ENCODE peak calls at places on chromosome 5, in ten cellular contexts. One of them, this sample, is unnamed.

GRCh38 chr5:115432691-115433090 is 111.9 kb downstream of the FEM1C start:
- DNase-seq in GM23248: no peak
- DNase-seq in psoas muscle: no peak
- DNase-seq in tibial nerve: no peak
- DNase-seq in right atrium auricular region: no peak
- DNase-seq in pancreas: no peak
- DNase-seq in WERI-Rb-1: no peak
- DNase-seq in vagina: no peak
- DNase-seq in heart right ventricle: no peak
- DNase-seq in OCI-LY7: no peak
- DNase-seq in this sample: no peak

GRCh38 chr5:121805931-121806330 is 45.8 kb upstream of the FTMT start:
- DNase-seq in GM23248: peak
- DNase-seq in psoas muscle: no peak
- DNase-seq in tibial nerve: no peak
- DNase-seq in right atrium auricular region: no peak
- DNase-seq in pancreas: no peak
- DNase-seq in WERI-Rb-1: no peak
- DNase-seq in vagina: no peak
- DNase-seq in heart right ventricle: no peak
- DNase-seq in OCI-LY7: no peak
- DNase-seq in this sample: no peak

GRCh38 chr5:138180183-138180782 is 1.4 kb downstream of the KIF20A start:
- DNase-seq in GM23248: peak
- DNase-seq in psoas muscle: no peak
- DNase-seq in tibial nerve: no peak
- DNase-seq in right atrium auricular region: no peak
- DNase-seq in pancreas: no peak
- DNase-seq in WERI-Rb-1: peak
- DNase-seq in vagina: no peak
- DNase-seq in heart right ventricle: no peak
- DNase-seq in OCI-LY7: peak
- DNase-seq in this sample: peak

GRCh38 chr5:127959152-127959764 is 124.3 kb upstream of the SLC12A2 start:
- DNase-seq in GM23248: peak
- DNase-seq in psoas muscle: peak
- DNase-seq in tibial nerve: peak
- DNase-seq in right atrium auricular region: no peak
- DNase-seq in pancreas: peak
- DNase-seq in WERI-Rb-1: peak
- DNase-seq in vagina: no peak
- DNase-seq in heart right ventricle: peak
- DNase-seq in OCI-LY7: no peak
- DNase-seq in this sample: peak

GRCh38 chr5:118040496-118040895 is 947.9 kb downstream of the DTWD2 start:
- DNase-seq in GM23248: no peak
- DNase-seq in psoas muscle: no peak
- DNase-seq in tibial nerve: no peak
- DNase-seq in right atrium auricular region: no peak
- DNase-seq in pancreas: no peak
- DNase-seq in WERI-Rb-1: no peak
- DNase-seq in vagina: no peak
- DNase-seq in heart right ventricle: no peak
- DNase-seq in OCI-LY7: no peak
- DNase-seq in this sample: no peak

GRCh38 chr5:108381034-108381954 is 604 bp downstream of the FBXL17 start:
- DNase-seq in GM23248: peak
- DNase-seq in psoas muscle: peak
- DNase-seq in tibial nerve: peak
- DNase-seq in right atrium auricular region: peak
- DNase-seq in pancreas: peak
- DNase-seq in WERI-Rb-1: peak
- DNase-seq in vagina: no peak
- DNase-seq in heart right ventricle: peak
- DNase-seq in OCI-LY7: peak
- DNase-seq in this sample: no peak

GRCh38 chr5:95908799-95909198 is 52.9 kb downstream of the ELL2 start:
- DNase-seq in GM23248: no peak
- DNase-seq in psoas muscle: no peak
- DNase-seq in tibial nerve: no peak
- DNase-seq in right atrium auricular region: no peak
- DNase-seq in pancreas: no peak
- DNase-seq in WERI-Rb-1: no peak
- DNase-seq in vagina: no peak
- DNase-seq in heart right ventricle: no peak
- DNase-seq in OCI-LY7: no peak
- DNase-seq in this sample: no peak

GRCh38 chr5:173625261-173625660 is 8.8 kb upstream of the BOD1 start:
- DNase-seq in GM23248: peak
- DNase-seq in psoas muscle: no peak
- DNase-seq in tibial nerve: no peak
- DNase-seq in right atrium auricular region: no peak
- DNase-seq in pancreas: no peak
- DNase-seq in WERI-Rb-1: no peak
- DNase-seq in vagina: no peak
- DNase-seq in heart right ventricle: no peak
- DNase-seq in OCI-LY7: no peak
- DNase-seq in this sample: no peak

GRCh38 chr5:176174345-176175025 is 63.7 kb upstream of the SIMC1 start:
- DNase-seq in GM23248: no peak
- DNase-seq in psoas muscle: no peak
- DNase-seq in tibial nerve: no peak
- DNase-seq in right atrium auricular region: peak
- DNase-seq in pancreas: no peak
- DNase-seq in WERI-Rb-1: no peak
- DNase-seq in vagina: no peak
- DNase-seq in heart right ventricle: no peak
- DNase-seq in OCI-LY7: no peak
- DNase-seq in this sample: no peak

GRCh38 chr5:124054564-124054963 is 542.6 kb downstream of the CSNK1G3 start:
- DNase-seq in GM23248: no peak
- DNase-seq in psoas muscle: no peak
- DNase-seq in tibial nerve: no peak
- DNase-seq in right atrium auricular region: no peak
- DNase-seq in pancreas: no peak
- DNase-seq in WERI-Rb-1: no peak
- DNase-seq in vagina: no peak
- DNase-seq in heart right ventricle: no peak
- DNase-seq in OCI-LY7: no peak
- DNase-seq in this sample: no peak

GRCh38 chr5:93603711-93604118 is 20.7 kb downstream of the NR2F1 start:
- DNase-seq in GM23248: no peak
- DNase-seq in psoas muscle: no peak
- DNase-seq in tibial nerve: no peak
- DNase-seq in right atrium auricular region: no peak
- DNase-seq in pancreas: no peak
- DNase-seq in WERI-Rb-1: peak
- DNase-seq in vagina: peak
- DNase-seq in heart right ventricle: no peak
- DNase-seq in OCI-LY7: no peak
- DNase-seq in this sample: no peak

GRCh38 chr5:148000036-148000435 is 63.7 kb upstream of the SPINK5 start:
- DNase-seq in GM23248: no peak
- DNase-seq in psoas muscle: no peak
- DNase-seq in tibial nerve: no peak
- DNase-seq in right atrium auricular region: no peak
- DNase-seq in pancreas: no peak
- DNase-seq in WERI-Rb-1: no peak
- DNase-seq in vagina: no peak
- DNase-seq in heart right ventricle: no peak
- DNase-seq in OCI-LY7: no peak
- DNase-seq in this sample: no peak

GRCh38 chr5:169933127-169933526 is 47.2 kb downstream of the INSYN2B start:
- DNase-seq in GM23248: no peak
- DNase-seq in psoas muscle: no peak
- DNase-seq in tibial nerve: no peak
- DNase-seq in right atrium auricular region: no peak
- DNase-seq in pancreas: no peak
- DNase-seq in WERI-Rb-1: no peak
- DNase-seq in vagina: no peak
- DNase-seq in heart right ventricle: no peak
- DNase-seq in OCI-LY7: no peak
- DNase-seq in this sample: no peak

GRCh38 chr5:143657814-143658395 is 154.1 kb upstream of the HMHB1 start:
- DNase-seq in GM23248: no peak
- DNase-seq in psoas muscle: no peak
- DNase-seq in tibial nerve: no peak
- DNase-seq in right atrium auricular region: no peak
- DNase-seq in pancreas: no peak
- DNase-seq in WERI-Rb-1: no peak
- DNase-seq in vagina: no peak
- DNase-seq in heart right ventricle: no peak
- DNase-seq in OCI-LY7: no peak
- DNase-seq in this sample: no peak

GRCh38 chr5:5244581-5244980 is 104.5 kb downstream of the ADAMTS16 start:
- DNase-seq in GM23248: no peak
- DNase-seq in psoas muscle: no peak
- DNase-seq in tibial nerve: no peak
- DNase-seq in right atrium auricular region: no peak
- DNase-seq in pancreas: no peak
- DNase-seq in WERI-Rb-1: no peak
- DNase-seq in vagina: no peak
- DNase-seq in heart right ventricle: no peak
- DNase-seq in OCI-LY7: no peak
- DNase-seq in this sample: no peak

GRCh38 chr5:160539431-160539830 is 117.8 kb downstream of the PTTG1 start:
- DNase-seq in GM23248: peak
- DNase-seq in psoas muscle: no peak
- DNase-seq in tibial nerve: no peak
- DNase-seq in right atrium auricular region: no peak
- DNase-seq in pancreas: no peak
- DNase-seq in WERI-Rb-1: no peak
- DNase-seq in vagina: no peak
- DNase-seq in heart right ventricle: no peak
- DNase-seq in OCI-LY7: no peak
- DNase-seq in this sample: no peak

GRCh38 chr5:54807421-54807820 is 178.0 kb downstream of the ESM1 start:
- DNase-seq in GM23248: peak
- DNase-seq in psoas muscle: no peak
- DNase-seq in tibial nerve: no peak
- DNase-seq in right atrium auricular region: no peak
- DNase-seq in pancreas: no peak
- DNase-seq in WERI-Rb-1: no peak
- DNase-seq in vagina: no peak
- DNase-seq in heart right ventricle: no peak
- DNase-seq in OCI-LY7: no peak
- DNase-seq in this sample: peak
- H3K27ac ChIP-seq in GM23248: peak
- H3K27ac ChIP-seq in psoas muscle: no peak
- H3K27ac ChIP-seq in tibial nerve: no peak
- H3K27ac ChIP-seq in right atrium auricular region: no peak
- H3K27ac ChIP-seq in pancreas: peak
- H3K27ac ChIP-seq in WERI-Rb-1: no peak
- H3K27ac ChIP-seq in vagina: no peak
- H3K27ac ChIP-seq in heart right ventricle: no peak
- H3K27ac ChIP-seq in OCI-LY7: no peak
- H3K27ac ChIP-seq in this sample: peak

GRCh38 chr5:137022725-137023124 is 476.4 kb downstream of the SPOCK1 start:
- DNase-seq in GM23248: no peak
- DNase-seq in psoas muscle: no peak
- DNase-seq in tibial nerve: no peak
- DNase-seq in right atrium auricular region: no peak
- DNase-seq in pancreas: no peak
- DNase-seq in WERI-Rb-1: no peak
- DNase-seq in vagina: no peak
- DNase-seq in heart right ventricle: no peak
- DNase-seq in OCI-LY7: no peak
- DNase-seq in this sample: no peak

GRCh38 chr5:137022043-137022442 is 477.1 kb downstream of the SPOCK1 start:
- DNase-seq in GM23248: peak
- DNase-seq in psoas muscle: no peak
- DNase-seq in tibial nerve: no peak
- DNase-seq in right atrium auricular region: no peak
- DNase-seq in pancreas: no peak
- DNase-seq in WERI-Rb-1: no peak
- DNase-seq in vagina: no peak
- DNase-seq in heart right ventricle: peak
- DNase-seq in OCI-LY7: no peak
- DNase-seq in this sample: no peak

GRCh38 chr5:137032929-137033328 is 466.2 kb downstream of the SPOCK1 start:
- DNase-seq in GM23248: no peak
- DNase-seq in psoas muscle: no peak
- DNase-seq in tibial nerve: no peak
- DNase-seq in right atrium auricular region: no peak
- DNase-seq in pancreas: no peak
- DNase-seq in WERI-Rb-1: no peak
- DNase-seq in vagina: no peak
- DNase-seq in heart right ventricle: no peak
- DNase-seq in OCI-LY7: no peak
- DNase-seq in this sample: no peak

GRCh38 chr5:137027758-137028157 is 471.4 kb downstream of the SPOCK1 start:
- DNase-seq in GM23248: no peak
- DNase-seq in psoas muscle: no peak
- DNase-seq in tibial nerve: no peak
- DNase-seq in right atrium auricular region: no peak
- DNase-seq in pancreas: no peak
- DNase-seq in WERI-Rb-1: no peak
- DNase-seq in vagina: no peak
- DNase-seq in heart right ventricle: no peak
- DNase-seq in OCI-LY7: no peak
- DNase-seq in this sample: no peak
- H3K27ac ChIP-seq in GM23248: no peak
- H3K27ac ChIP-seq in psoas muscle: no peak
- H3K27ac ChIP-seq in tibial nerve: no peak
- H3K27ac ChIP-seq in right atrium auricular region: no peak
- H3K27ac ChIP-seq in pancreas: no peak
- H3K27ac ChIP-seq in WERI-Rb-1: no peak
- H3K27ac ChIP-seq in vagina: no peak
- H3K27ac ChIP-seq in heart right ventricle: no peak
- H3K27ac ChIP-seq in OCI-LY7: no peak
- H3K27ac ChIP-seq in this sample: no peak

GRCh38 chr5:111745075-111745474 is 11.9 kb downstream of the NREP start:
- DNase-seq in GM23248: no peak
- DNase-seq in psoas muscle: no peak
- DNase-seq in tibial nerve: no peak
- DNase-seq in right atrium auricular region: no peak
- DNase-seq in pancreas: no peak
- DNase-seq in WERI-Rb-1: no peak
- DNase-seq in vagina: no peak
- DNase-seq in heart right ventricle: no peak
- DNase-seq in OCI-LY7: no peak
- DNase-seq in this sample: no peak
- H3K27ac ChIP-seq in GM23248: peak
- H3K27ac ChIP-seq in psoas muscle: no peak
- H3K27ac ChIP-seq in tibial nerve: no peak
- H3K27ac ChIP-seq in right atrium auricular region: no peak
- H3K27ac ChIP-seq in pancreas: no peak
- H3K27ac ChIP-seq in WERI-Rb-1: no peak
- H3K27ac ChIP-seq in vagina: no peak
- H3K27ac ChIP-seq in heart right ventricle: no peak
- H3K27ac ChIP-seq in OCI-LY7: no peak
- H3K27ac ChIP-seq in this sample: no peak

GRCh38 chr5:181207960-181208253 is 2.9 kb upstream of the TRIM7 start:
- DNase-seq in GM23248: no peak
- DNase-seq in psoas muscle: no peak
- DNase-seq in tibial nerve: no peak
- DNase-seq in right atrium auricular region: no peak
- DNase-seq in pancreas: no peak
- DNase-seq in WERI-Rb-1: no peak
- DNase-seq in vagina: no peak
- DNase-seq in heart right ventricle: no peak
- DNase-seq in OCI-LY7: no peak
- DNase-seq in this sample: no peak
- H3K27ac ChIP-seq in GM23248: peak
- H3K27ac ChIP-seq in psoas muscle: peak
- H3K27ac ChIP-seq in tibial nerve: peak
- H3K27ac ChIP-seq in right atrium auricular region: peak
- H3K27ac ChIP-seq in pancreas: peak
- H3K27ac ChIP-seq in WERI-Rb-1: no peak
- H3K27ac ChIP-seq in vagina: peak
- H3K27ac ChIP-seq in heart right ventricle: peak
- H3K27ac ChIP-seq in OCI-LY7: peak
- H3K27ac ChIP-seq in this sample: peak

This sample was measured in epithelial cell of prostate.